ENCODE peak calls at places on chromosomes 2 and 18, in five cellular contexts. O is activated CD8-positive, alpha-beta memory T cell treated with anti-CD3 and anti-CD28 coated beads, Interleukin-2, amount 50 U/mL, for 48 hours; F is iPS DF 19.7; L is HFFc6; U is HAP-1. G is an unnamed sample.

GRCh38 chr2:86223682-86224560 is 24.7 kb downstream of the MRPL35 start:
- DNase-seq in O (no peak), U (no peak), L (peak), F (no peak), G (no peak)

GRCh38 chr2:233165543-233165894 is 86.0 kb upstream of the ATG16L1 start:
- DNase-seq in O (no peak), L (no peak), U (no peak), F (no peak), G (no peak)

GRCh38 chr2:32721376-32721775 is 93.5 kb downstream of the TTC27 start:
- DNase-seq in L (no peak), F (no peak), O (no peak), U (no peak), G (no peak)

GRCh38 chr18:73962251-73962650 is 185.4 kb downstream of the FBXO15 start:
- DNase-seq in U (no peak), L (peak), F (no peak), O (no peak), G (no peak)

GRCh38 chr2:71933467-71934319 is 214.0 kb downstream of the CYP26B1 start:
- DNase-seq in O (no peak), F (no peak), L (peak), U (no peak), G (no peak)

GRCh38 chr2:147355706-147356105 is 489.1 kb upstream of the ACVR2A start:
- DNase-seq in U (no peak), O (no peak), F (no peak), L (no peak), G (no peak)

GRCh38 chr2:25301453-25302352 is 40.0 kb downstream of the DNMT3A start:
- DNase-seq in U (no peak), L (peak), F (no peak), O (peak), G (no peak)

GRCh38 chr2:41782306-41783158 is 265.3 kb upstream of the PKDCC start:
- DNase-seq in U (peak), L (peak), F (no peak), O (no peak), G (no peak)

GRCh38 chr2:166700079-166700478 is 188.2 kb upstream of the XIRP2 start:
- DNase-seq in F (no peak), O (no peak), U (no peak), L (no peak), G (no peak)

GRCh38 chr2:165376571-165376975 is 92.9 kb upstream of the CSRNP3 start:
- DNase-seq in F (no peak), L (no peak), U (peak), O (no peak), G (no peak)

GRCh38 chr2:46643951-46644350 is 164.6 kb downstream of the TMEM247 start:
- DNase-seq in O (no peak), U (no peak), F (no peak), L (no peak), G (no peak)

GRCh38 chr2:60608679-60609078 is 55.2 kb upstream of the BCL11A start:
- DNase-seq in L (peak), U (no peak), F (no peak), O (no peak), G (no peak)

GRCh38 chr2:2331905-2332280 is 818 bp upstream of the MYT1L start:
- DNase-seq in O (no peak), U (no peak), F (peak), L (no peak), G (no peak)

GRCh38 chr18:10588975-10589374 is 63.1 kb downstream of the NAPG start:
- DNase-seq in L (no peak), F (no peak), O (no peak), U (no peak), G (no peak)

GRCh38 chr2:66696374-66696773 is 261.4 kb downstream of the MEIS1 start:
- DNase-seq in U (no peak), L (no peak), F (no peak), O (no peak), G (no peak)

GRCh38 chr2:53787255-53787910 is 539 bp downstream of the ERLEC1 start:
- DNase-seq in L (peak), U (no peak), F (no peak), O (no peak), G (no peak)

GRCh38 chr2:43542285-43542933 is 53.4 kb downstream of the THADA start:
- DNase-seq in F (no peak), U (no peak), O (no peak), L (peak), G (peak)

GRCh38 chr2:166932032-166932431 is 43.8 kb downstream of the XIRP2 start:
- DNase-seq in O (no peak), L (no peak), F (no peak), U (no peak), G (no peak)

GRCh38 chr2:68720665-68721064 is 13.9 kb upstream of the ARHGAP25 start:
- DNase-seq in U (no peak), O (no peak), L (no peak), F (no peak), G (no peak)